ENCODE peak calls at places on chromosomes 7 and 10, in four cellular contexts. F, X, Y and N are unnamed samples.
A peak's percentile ranks its signal among the peaks of the same experiment; 100 is the strongest.

GRCh38 chr7:100602889-100603696 is 930 bp downstream of the PCOLCE start:
- DNase-seq in F (peak; percentile 74), X (no peak), Y (no peak), N (no peak)

GRCh38 chr10:18501198-18501597 is 150.2 kb downstream of the NSUN6 start:
- DNase-seq in F (no peak), X (no peak), Y (peak; percentile 50), N (no peak)

GRCh38 chr7:65216469-65216868 is 157.2 kb upstream of the ZNF92 start:
- DNase-seq in F (peak; percentile 83), X (peak; percentile 52), Y (no peak), N (peak; percentile 77)

GRCh38 chr7:110988890-110989501 is 101.9 kb upstream of the LRRN3 start:
- DNase-seq in F (no peak), X (no peak), Y (no peak), N (no peak)

GRCh38 chr10:103054621-103055020 is 136.5 kb downstream of the CNNM2 start:
- DNase-seq in F (no peak), X (no peak), Y (no peak), N (no peak)

GRCh38 chr7:112986256-112987031 is 100.2 kb downstream of the GPR85 start:
- DNase-seq in F (no peak), X (no peak), Y (no peak), N (no peak)

GRCh38 chr10:3869036-3869435 is 84.0 kb upstream of the KLF6 start:
- DNase-seq in F (no peak), X (no peak), Y (no peak), N (no peak)

GRCh38 chr7:155188357-155188756 is 109.3 kb upstream of the INSIG1 start:
- DNase-seq in F (no peak), X (no peak), Y (no peak), N (no peak)

GRCh38 chr10:12237265-12238220 is 41.6 kb downstream of the CDC123 start:
- DNase-seq in F (no peak), X (peak; percentile 94), Y (no peak), N (no peak)

GRCh38 chr10:6221971-6222751 is 19.4 kb downstream of the PFKFB3 start:
- DNase-seq in F (no peak), X (peak; percentile 59), Y (no peak), N (no peak)

GRCh38 chr10:131609176-131609575 is 291.6 kb upstream of the PPP2R2D start:
- DNase-seq in F (no peak), X (no peak), Y (no peak), N (no peak)

GRCh38 chr7:124881981-124882380 is 47.6 kb downstream of the POT1 start:
- DNase-seq in F (no peak), X (no peak), Y (no peak), N (no peak)

GRCh38 chr7:51160411-51160810 is 156.2 kb downstream of the COBL start:
- DNase-seq in F (no peak), X (no peak), Y (no peak), N (no peak)

GRCh38 chr10:58888957-58889356 is 287.5 kb upstream of the PHYHIPL start:
- DNase-seq in F (no peak), X (no peak), Y (no peak), N (no peak)

GRCh38 chr10:93548376-93549071 is 17.9 kb upstream of the FFAR4 start:
- DNase-seq in F (no peak), X (no peak), Y (no peak), N (no peak)

DNA sequence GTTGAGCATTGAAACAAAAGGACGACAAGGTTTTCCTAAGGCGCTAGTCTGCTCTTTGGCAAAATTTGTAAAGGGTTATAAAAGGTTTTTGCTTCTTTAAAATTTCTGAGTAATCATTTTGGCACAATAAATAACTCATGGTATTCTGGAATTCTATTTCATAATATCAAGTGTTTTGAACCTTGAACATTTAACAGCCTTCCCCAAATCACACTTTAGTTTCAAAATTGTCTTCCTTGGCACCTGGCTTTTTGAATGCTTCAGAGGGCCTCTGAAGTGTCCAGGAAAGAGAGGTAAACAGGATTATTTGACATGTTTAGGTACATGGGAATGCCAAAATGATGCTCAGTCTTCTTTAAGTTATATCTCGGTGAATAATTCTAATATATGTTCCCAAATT is 220.8 kb downstream of the PHF14 start:
- DNase-seq in F (no peak), X (no peak), Y (no peak), N (no peak)
- TF ChIP-seq JUND in F (no peak), X (no peak), Y (no peak), N (no peak)

GRCh38 chr7:1160665-1161010 is 642 bp upstream of the ZFAND2A start:
- DNase-seq in F (peak; percentile 38), X (peak; percentile 63), Y (no peak), N (no peak)
- TF ChIP-seq HDAC2 in F (peak; percentile 53), X (peak; percentile 42), Y (no peak), N (no peak)

DNA sequence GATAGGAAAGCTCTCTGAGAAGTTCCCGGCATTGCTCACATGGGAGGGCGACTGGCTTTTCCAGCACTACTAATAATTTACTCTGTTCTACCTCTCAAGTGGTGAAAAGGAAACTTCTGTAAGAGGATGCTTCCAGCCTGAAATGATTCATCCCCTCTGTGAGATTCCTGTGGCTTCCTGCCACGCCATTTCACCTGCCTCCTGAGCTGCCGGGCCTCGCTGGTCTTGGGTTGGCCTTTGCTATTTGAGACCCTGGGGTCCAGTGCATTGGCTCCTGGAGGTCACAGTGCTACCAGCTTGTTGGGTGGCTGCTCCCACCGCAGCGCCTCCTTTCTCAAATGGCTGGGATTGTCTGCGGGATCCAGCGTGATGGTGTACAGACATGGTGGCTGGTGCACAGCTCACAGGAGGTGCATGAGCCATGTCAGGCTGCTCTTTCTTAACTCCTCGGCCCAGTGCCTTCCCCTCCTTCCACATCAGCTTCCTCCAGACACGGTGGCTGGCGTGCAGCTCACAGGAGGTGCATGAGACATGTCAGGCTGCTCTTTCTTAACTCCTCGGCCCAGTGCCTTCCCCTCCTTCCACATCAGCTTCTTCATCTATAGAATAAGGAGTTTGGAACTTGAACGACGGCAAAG is 42.9 kb upstream of the PCBD1 start:
- DNase-seq in F (no peak), X (no peak), Y (no peak), N (no peak)
- TF ChIP-seq MAX in F (no peak), X (no peak), Y (no peak), N (no peak)

GRCh38 chr7:16712916-16713315 is 40.6 kb upstream of the TSPAN13 start:
- DNase-seq in F (no peak), X (no peak), Y (no peak), N (no peak)
- TF ChIP-seq JUND in F (no peak), X (no peak), Y (no peak), N (no peak)

GRCh38 chr10:31036209-31036608 is 4.5 kb upstream of the ZNF438 start:
- DNase-seq in F (no peak), X (no peak), Y (no peak), N (peak; percentile 38)
- TF ChIP-seq HDAC2 in F (no peak), X (no peak), Y (no peak), N (no peak)

GRCh38 chr10:31896972-31897384 is 31.7 kb downstream of the ARHGAP12 start:
- DNase-seq in F (no peak), X (no peak), Y (no peak), N (no peak)
- TF ChIP-seq MAX in F (no peak), X (no peak), Y (no peak), N (no peak)